ENCODE peak calls at places on chromosomes 12 and 14, in seven cellular contexts. O is neural crest cell; Z is ovary; Q is NT2/D1; X is activated CD4-positive, alpha-beta T cell treated with anti-CD3 and anti-CD28 coated beads for 48 hours; P is stimulated activated CD4-positive, alpha-beta T cell treated with anti-CD3 and anti-CD28 coated beads, Interleukin-4, amount 100 ng/mL, for 4 hours; U is iris pigment epithelial cell. M is an unnamed sample.

GRCh38 chr12:76337583-76337982 is 10.6 kb downstream of the BBS10 start:
- DNase-seq in O (no peak), Z (no peak), Q (no peak), X (no peak), P (no peak), U (peak; percentile 86), M (no peak)

GRCh38 chr14:22556021-22556989 is 32.7 kb downstream of the DAD1 start:
- DNase-seq in O (no peak), Z (peak; percentile 23), Q (no peak), X (peak; percentile 98), P (peak; percentile 98), U (peak; percentile 97), M (no peak)

GRCh38 chr14:78048120-78048519 is 122.1 kb upstream of the NRXN3 start:
- DNase-seq in O (no peak), Z (no peak), Q (no peak), X (no peak), P (no peak), U (no peak), M (no peak)

GRCh38 chr14:99256483-99256874 is 15.5 kb downstream of the BCL11B start:
- DNase-seq in O (no peak), Z (no peak), Q (no peak), X (peak; percentile 16), P (no peak), U (no peak), M (no peak)

GRCh38 chr12:32107376-32108267 is 975 bp downstream of the BICD1 start:
- DNase-seq in O (peak; percentile 12), Z (peak; percentile 54), Q (peak; percentile 49), X (peak; percentile 57), P (peak; percentile 31), U (peak; percentile 83), M (peak; percentile 88)

GRCh38 chr12:94561943-94562411 is 88.4 kb downstream of the TMCC3 start:
- DNase-seq in O (no peak), Z (no peak), Q (no peak), X (peak; percentile 10), P (no peak), U (no peak), M (no peak)

GRCh38 chr12:118548887-118549286 is 172.5 kb downstream of the SUDS3 start:
- DNase-seq in O (no peak), Z (no peak), Q (no peak), X (no peak), P (no peak), U (no peak), M (no peak)

GRCh38 chr12:98828802-98829600 is 183.9 kb downstream of the APAF1 start:
- DNase-seq in O (no peak), Z (no peak), Q (no peak), X (no peak), P (no peak), U (no peak), M (no peak)

GRCh38 chr14:56351861-56352260 is 227.7 kb upstream of the TMEM260 start:
- DNase-seq in O (no peak), Z (no peak), Q (no peak), X (no peak), P (no peak), U (peak; percentile 89), M (no peak)

GRCh38 chr12:47993491-47993890 is 10.8 kb downstream of the COL2A1 start:
- DNase-seq in O (no peak), Z (no peak), Q (no peak), X (no peak), P (no peak), U (no peak), M (no peak)

GRCh38 chr14:68523994-68524725 is 268.7 kb downstream of the ZFP36L1 start:
- DNase-seq in O (no peak), Z (no peak), Q (no peak), X (no peak), P (no peak), U (no peak), M (no peak)

GRCh38 chr14:75234173-75234855 is 44.3 kb upstream of the FOS start:
- DNase-seq in O (no peak), Z (no peak), Q (no peak), X (no peak), P (no peak), U (peak; percentile 97), M (no peak)

GRCh38 chr12:64610092-64610659 is at the start of gene RASSF3:
- DNase-seq in O (peak; percentile 62), Z (peak; percentile 72), Q (peak; percentile 66), X (peak; percentile 78), P (peak; percentile 58), U (peak; percentile 77), M (peak; percentile 89)

M was measured in HAP-1.